ENCODE peak calls at places on chromosomes 12 and 14, in ten cellular contexts. F is endothelial cell of umbilical vein, E is adipocyte, J is T follicular helper cell, N is activated T-cell treated with anti-CD3 and anti-CD28 coated beads for 48 hours, S is BJ, O is posterior vena cava, P is GM10248, Z is mesothelial cell of epicardium, G is hypothalamus. R is an unnamed sample.

GRCh38 chr14:75282166-75282547 is 3.5 kb downstream of the FOS start:
- DNase-seq in N (no peak), J (peak; percentile 42), E (peak; percentile 84), O (no peak), F (no peak), G (no peak), S (no peak), P (no peak), Z (no peak), R (no peak)

GRCh38 chr12:108995370-108995992 is 25.4 kb downstream of the SVOP start:
- DNase-seq in S (no peak), E (no peak), Z (no peak), P (no peak), G (no peak), F (no peak), N (no peak), J (no peak), O (no peak), R (no peak)

GRCh38 chr12:14995583-14996425 is 23.0 kb downstream of the PDE6H start:
- DNase-seq in J (no peak), E (peak; percentile 85), F (peak; percentile 81), Z (no peak), S (peak; percentile 36), G (no peak), P (no peak), N (no peak), O (no peak), R (peak; percentile 62)

GRCh38 chr12:51793201-51793600 is 55.3 kb downstream of the FIGNL2 start:
- DNase-seq in Z (no peak), S (no peak), G (no peak), N (no peak), P (no peak), J (no peak), E (peak; percentile 28), F (no peak), O (no peak), R (no peak)

GRCh38 chr12:111387747-111388365 is 17.9 kb upstream of the SH2B3 start:
- DNase-seq in Z (no peak), G (no peak), E (no peak), F (no peak), S (no peak), J (no peak), N (no peak), O (no peak), P (no peak), R (no peak)

GRCh38 chr14:100147691-100148464 is 11.6 kb downstream of the DEGS2 start:
- DNase-seq in N (no peak), J (no peak), G (no peak), O (no peak), P (no peak), Z (no peak), F (no peak), S (no peak), E (no peak), R (no peak)

GRCh38 chr12:31797230-31797872 is 68.5 kb upstream of the AMN1 start:
- DNase-seq in G (no peak), S (no peak), Z (no peak), E (no peak), N (no peak), J (no peak), O (no peak), P (no peak), F (no peak), R (peak; percentile 7)

GRCh38 chr12:83256581-83256980 is 569.9 kb downstream of the TMTC2 start:
- DNase-seq in G (no peak), S (no peak), O (no peak), F (no peak), P (no peak), E (no peak), Z (no peak), N (no peak), J (no peak), R (no peak)

GRCh38 chr14:50335989-50336391 is 23.9 kb downstream of the DMAC2L start:
- DNase-seq in E (peak; percentile 54), P (peak; percentile 22), G (peak; percentile 54), F (peak; percentile 79), N (no peak), S (no peak), Z (no peak), J (no peak), O (no peak), R (no peak)

GRCh38 chr12:48542300-48542928 is 17.0 kb downstream of the OR8S1 start:
- DNase-seq in S (no peak), J (peak; percentile 21), Z (no peak), P (peak; percentile 42), G (peak; percentile 4), O (no peak), E (peak; percentile 42), F (peak; percentile 41), N (peak; percentile 55), R (peak; percentile 10)

R was measured in central memory CD4-positive, alpha-beta T cell.